ENCODE peak calls at places on chromosomes 4 and X, in seven cellular contexts. C is AG10803, A is WTC11, S is B cell, T is astrocyte, Y is glutamatergic neuron, P is tibial artery. G is an unnamed sample.

GRCh38 chr4:111398906-111399330 is 746.3 kb upstream of the FAM241A start:
- DNase-seq in C (peak; percentile 69), A (no peak), S (no peak), T (peak; percentile 18), Y (no peak), P (no peak), G (no peak)

GRCh38 chr4:120318447-120318846 is 251.8 kb upstream of the MAD2L1 start:
- DNase-seq in C (no peak), A (no peak), S (no peak), T (no peak), Y (no peak), P (no peak), G (no peak)

GRCh38 chr4:69984030-69984443 is 11.7 kb upstream of the STATH start:
- DNase-seq in C (no peak), A (no peak), S (no peak), T (peak; percentile 49), Y (peak; percentile 13), P (no peak), G (no peak)

GRCh38 chr4:71288875-71289274 is 49.9 kb upstream of the SLC4A4 start:
- DNase-seq in C (no peak), A (no peak), S (no peak), T (no peak), Y (no peak), P (no peak), G (no peak)

GRCh38 chrX:140141444-140142029 is 176.2 kb upstream of the CXorf66 start:
- DNase-seq in C (peak; percentile 17), A (peak; percentile 28), S (peak; percentile 31), T (no peak), Y (peak; percentile 23), P (no peak), G (peak; percentile 72)

GRCh38 chr4:88705805-88706518 is 8.3 kb upstream of the NAP1L5 start:
- DNase-seq in C (peak; percentile 58), A (no peak), S (no peak), T (peak; percentile 59), Y (no peak), P (no peak), G (no peak)

GRCh38 chrX:117996408-117996807 is 120.2 kb downstream of the KLHL13 start:
- DNase-seq in C (no peak), A (no peak), S (no peak), T (no peak), Y (no peak), P (no peak), G (no peak)

GRCh38 chrX:6024204-6024603 is 204.5 kb downstream of the NLGN4X start:
- DNase-seq in C (no peak), A (no peak), S (no peak), T (peak; percentile 76), Y (no peak), P (no peak), G (no peak)

GRCh38 chr4:36388710-36389109 is 107.3 kb downstream of the DTHD1 start:
- DNase-seq in C (no peak), A (no peak), S (no peak), T (no peak), Y (no peak), P (no peak), G (no peak)

GRCh38 chr4:150010525-150011126 is 67.6 kb upstream of the DCLK2 start:
- DNase-seq in C (peak; percentile 75), A (no peak), S (no peak), T (peak; percentile 58), Y (no peak), P (no peak), G (peak; percentile 4)

GRCh38 chr4:173932701-173933100 is 350.8 kb downstream of the FBXO8 start:
- DNase-seq in C (no peak), A (no peak), S (no peak), T (no peak), Y (no peak), P (no peak), G (no peak)

GRCh38 chrX:118329179-118329578 is 16.7 kb upstream of the WDR44 start:
- DNase-seq in C (no peak), A (no peak), S (no peak), T (no peak), Y (no peak), P (no peak), G (no peak)

GRCh38 chr4:156829194-156829593 is 142.4 kb downstream of the PDGFC start:
- DNase-seq in C (peak; percentile 86), A (no peak), S (no peak), T (peak; percentile 50), Y (no peak), P (peak; percentile 72), G (no peak)

GRCh38 chrX:3699841-3700381 is 13.5 kb downstream of the PRKX start:
- DNase-seq in C (no peak), A (no peak), S (peak; percentile 42), T (no peak), Y (no peak), P (no peak), G (no peak)

GRCh38 chrX:2508648-2509335 is 8.0 kb upstream of the DHRSX start:
- DNase-seq in C (no peak), A (no peak), S (no peak), T (no peak), Y (no peak), P (no peak), G (no peak)

GRCh38 chrX:13491061-13491460 is 78.3 kb upstream of the EGFL6 start:
- DNase-seq in C (no peak), A (no peak), S (no peak), T (no peak), Y (no peak), P (no peak), G (no peak)

GRCh38 chr4:112511294-112512118 is 4.5 kb downstream of the NEUROG2 start:
- DNase-seq in C (no peak), A (peak; percentile 42), S (no peak), T (no peak), Y (peak; percentile 39), P (no peak), G (peak; percentile 11)

GRCh38 chr4:103074598-103075434 is 1.7 kb downstream of the SLC9B2 start:
- DNase-seq in C (peak; percentile 25), A (no peak), S (peak; percentile 46), T (peak; percentile 4), Y (no peak), P (no peak), G (no peak)

GRCh38 chrX:110665636-110666035 is 130.0 kb downstream of the CHRDL1 start:
- DNase-seq in C (peak; percentile 31), A (peak; percentile 51), S (no peak), T (no peak), Y (peak; percentile 59), P (no peak), G (peak; percentile 41)
- TF ChIP-seq CTCF in C (peak; percentile 71), A (no peak), S (peak; percentile 32), T (peak; percentile 48), Y (peak; percentile 31), P (no peak), G (peak; percentile 71)

GRCh38 chr4:26131711-26132110 is 189.1 kb upstream of the RBPJ start:
- DNase-seq in C (no peak), A (no peak), S (no peak), T (no peak), Y (no peak), P (no peak), G (no peak)

GRCh38 chr4:26131053-26131452 is 189.8 kb upstream of the RBPJ start:
- DNase-seq in C (no peak), A (no peak), S (no peak), T (no peak), Y (no peak), P (no peak), G (no peak)

GRCh38 chr4:26135331-26135730 is 185.5 kb upstream of the RBPJ start:
- DNase-seq in C (no peak), A (no peak), S (no peak), T (no peak), Y (no peak), P (no peak), G (no peak)

GRCh38 chr4:26133840-26134239 is 187.0 kb upstream of the RBPJ start:
- DNase-seq in C (no peak), A (no peak), S (no peak), T (no peak), Y (no peak), P (no peak), G (no peak)

GRCh38 chr4:26132858-26133257 is 188.0 kb upstream of the RBPJ start:
- DNase-seq in C (no peak), A (peak; percentile 38), S (no peak), T (no peak), Y (no peak), P (no peak), G (no peak)
- TF ChIP-seq CTCF in C (no peak), A (no peak), S (no peak), T (no peak), Y (no peak), P (no peak), G (no peak)

GRCh38 chrX:142084611-142085010 is 120.5 kb downstream of the MAGEC2 start:
- DNase-seq in C (no peak), A (no peak), S (no peak), T (no peak), Y (no peak), P (no peak), G (no peak)

GRCh38 chrX:142089193-142089592 is 115.9 kb downstream of the MAGEC2 start:
- DNase-seq in C (peak; percentile 3), A (no peak), S (no peak), T (peak; percentile 2), Y (no peak), P (no peak), G (no peak)
- TF ChIP-seq CTCF in C (no peak), A (no peak), S (no peak), T (peak; percentile 24), Y (peak; percentile 34), P (peak; percentile 47), G (peak; percentile 57)

DNA sequence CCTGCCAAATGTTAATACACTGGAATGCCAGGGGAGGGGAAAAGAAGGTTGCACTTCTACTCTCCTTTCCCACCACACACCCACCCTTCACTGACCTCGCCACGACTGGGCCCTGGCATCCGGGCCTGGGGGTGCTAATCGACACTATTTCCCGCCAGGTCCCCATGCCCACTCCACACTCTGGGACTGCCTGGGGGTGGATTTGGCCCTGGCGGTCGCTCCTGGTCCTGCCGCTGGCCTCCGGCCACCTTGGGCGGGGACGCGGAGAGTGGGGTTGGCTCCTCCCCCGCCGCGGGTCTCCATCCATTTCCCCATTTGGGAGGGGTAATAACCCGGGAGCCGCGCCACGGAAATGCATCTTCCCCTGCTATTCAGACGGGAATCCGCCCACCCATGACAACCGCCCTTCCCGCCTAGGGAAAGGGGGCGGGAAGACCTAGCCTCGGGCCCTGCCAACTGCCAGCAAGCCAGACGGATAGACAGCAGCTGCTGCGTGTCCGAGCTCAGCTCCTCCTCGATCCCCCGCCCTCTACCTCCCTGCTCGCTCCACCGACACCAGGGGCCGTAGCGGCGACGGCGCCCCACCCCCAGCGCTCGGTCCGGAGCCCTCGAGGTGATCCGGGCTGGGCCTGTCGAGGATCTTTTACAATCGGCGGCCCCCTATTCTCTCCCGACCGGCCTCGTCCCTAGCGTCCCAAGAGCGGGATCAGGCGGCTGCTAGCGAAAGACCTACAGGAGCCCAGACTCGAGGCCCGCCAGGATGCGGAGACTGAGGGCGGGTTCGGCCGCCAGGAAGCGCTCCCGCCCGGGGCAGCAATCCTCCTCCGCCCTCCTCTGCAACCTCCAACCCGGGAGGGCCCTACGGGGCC is 78.0 kb downstream of the RLIM start:
- DNase-seq in C (peak; percentile 73), A (peak; percentile 58), S (peak; percentile 64), T (peak; percentile 85), Y (peak; percentile 70), P (peak; percentile 93), G (peak; percentile 53)
- TF ChIP-seq CTCF in C (peak; percentile 39), A (no peak), S (peak; percentile 7), T (no peak), Y (peak; percentile 48), P (peak; percentile 61), G (peak; percentile 57)

DNA sequence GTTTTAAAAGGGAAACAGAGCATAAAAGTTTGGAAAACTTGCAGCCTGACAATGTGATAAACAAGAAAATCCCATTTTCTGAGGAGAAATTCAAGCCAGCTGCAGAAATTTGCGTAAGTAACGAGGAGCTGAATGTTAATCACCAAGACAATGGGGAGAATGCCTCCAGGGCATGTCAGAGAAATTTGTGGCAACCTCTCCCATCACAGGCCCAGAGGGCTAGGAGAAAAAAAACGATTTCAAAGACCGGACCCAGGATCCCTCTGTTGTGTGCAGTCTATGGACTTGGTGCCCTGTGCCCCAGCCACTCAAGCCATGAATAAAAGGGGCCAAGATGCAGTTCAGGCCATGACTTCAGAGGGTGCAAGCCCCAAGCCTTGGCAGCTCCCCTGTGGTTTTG is 355.4 kb upstream of the NDST3 start:
- DNase-seq in C (no peak), A (no peak), S (no peak), T (no peak), Y (no peak), P (no peak), G (no peak)
- TF ChIP-seq CTCF in C (no peak), A (no peak), S (no peak), T (no peak), Y (no peak), P (no peak), G (no peak)

G was measured in neural crest cell.